ENCODE peak calls at places on chromosomes 3 and 15, in five cellular contexts. B, X, I, C and U are unnamed samples.

GRCh38 chr3:108552267-108553159 is 36.7 kb downstream of the CIP2A start:
- DNase-seq in I (no peak), B (no peak), X (peak; percentile 23), C (no peak), U (no peak)

GRCh38 chr15:66815322-66815721 is 113.3 kb downstream of the SMAD6 start:
- DNase-seq in B (no peak), I (no peak), X (peak; percentile 95), C (no peak), U (no peak)

GRCh38 chr15:99911824-99912223 is 178.6 kb upstream of the LYSMD4 start:
- DNase-seq in X (no peak), C (no peak), I (no peak), B (no peak), U (no peak)

GRCh38 chr3:49617390-49618013 is 56.6 kb upstream of the APEH start:
- DNase-seq in X (no peak), I (no peak), B (no peak), C (no peak), U (no peak)

GRCh38 chr3:70811880-70812279 is 499.4 kb upstream of the MDFIC2 start:
- DNase-seq in C (no peak), B (peak; percentile 28), I (no peak), X (peak; percentile 80), U (no peak)

GRCh38 chr15:98853593-98854420 is 153.8 kb downstream of the PGPEP1L start:
- DNase-seq in B (peak; percentile 40), X (no peak), I (peak; percentile 38), C (no peak), U (peak; percentile 55)

GRCh38 chr3:195060531-195061385 is 210.2 kb downstream of the XXYLT1 start:
- DNase-seq in C (no peak), I (no peak), X (no peak), B (no peak), U (no peak)

GRCh38 chr3:18512007-18512406 is 86.9 kb upstream of the SATB1 start:
- DNase-seq in B (no peak), I (no peak), X (no peak), C (no peak), U (no peak)

GRCh38 chr15:39493393-39494067 is 87.3 kb upstream of the THBS1 start:
- DNase-seq in X (no peak), I (no peak), C (no peak), B (no peak), U (no peak)

GRCh38 chr3:73433079-73433478 is 191.7 kb downstream of the PDZRN3 start:
- DNase-seq in B (no peak), I (no peak), X (no peak), C (no peak), U (no peak)

GRCh38 chr15:63436872-63437375 is 55.3 kb upstream of the CA12 start:
- DNase-seq in X (peak; percentile 69), I (peak; percentile 76), B (peak; percentile 61), C (peak; percentile 82), U (peak; percentile 83)

GRCh38 chr3:102593754-102594602 is 159.2 kb downstream of the ZPLD1 start:
- DNase-seq in X (peak; percentile 9), I (no peak), B (no peak), C (no peak), U (no peak)

GRCh38 chr3:4474683-4475490 is 7.8 kb upstream of the SUMF1 start:
- DNase-seq in X (peak; percentile 74), C (peak; percentile 26), I (no peak), B (no peak), U (no peak)

GRCh38 chr15:93801206-93801605 is 430.2 kb upstream of the MCTP2 start:
- DNase-seq in X (no peak), C (no peak), B (no peak), I (no peak), U (no peak)

GRCh38 chr15:47968593-47968992 is 152.2 kb upstream of the SLC24A5 start:
- DNase-seq in B (no peak), I (no peak), C (no peak), X (no peak), U (no peak)

GRCh38 chr3:45841380-45841700 is 579 bp downstream of the LZTFL1 start:
- DNase-seq in X (peak; percentile 25), B (no peak), I (peak; percentile 19), C (no peak), U (peak; percentile 35)

GRCh38 chr15:60971719-60972118 is 257.4 kb downstream of the RORA start:
- DNase-seq in C (no peak), I (no peak), B (no peak), X (no peak), U (no peak)

GRCh38 chr3:176274161-176274560 is 923.1 kb downstream of the TBL1XR1 start:
- DNase-seq in I (no peak), X (no peak), B (no peak), C (no peak), U (no peak)

GRCh38 chr3:149971403-149972075 is 844 bp upstream of the PFN2 start:
- DNase-seq in B (peak; percentile 46), C (peak; percentile 68), I (peak; percentile 58), X (peak; percentile 70), U (peak; percentile 57)

GRCh38 chr3:121660356-121661171 is at the start of gene HCLS1:
- DNase-seq in C (no peak), I (peak; percentile 72), B (no peak), X (no peak), U (peak; percentile 46)

GRCh38 chr3:16300881-16301359 is 35.9 kb downstream of the OXNAD1 start:
- DNase-seq in C (no peak), B (no peak), X (no peak), I (peak; percentile 35), U (no peak)

GRCh38 chr15:50181206-50181982 is 602 bp upstream of the SLC27A2 start:
- DNase-seq in I (no peak), C (no peak), B (no peak), X (no peak), U (no peak)

GRCh38 chr3:196093271-196094111 is 11.6 kb upstream of the TFRC start:
- DNase-seq in B (no peak), C (peak; percentile 27), X (no peak), I (no peak), U (no peak)

GRCh38 chr3:139119331-139120025 is 74.8 kb upstream of the PRR23C start:
- DNase-seq in X (no peak), C (no peak), I (no peak), B (no peak), U (peak; percentile 16)

GRCh38 chr3:30657914-30658313 is 51.5 kb downstream of the TGFBR2 start:
- DNase-seq in B (no peak), C (no peak), X (peak; percentile 58), I (no peak), U (no peak)
- H3K4me1 ChIP-seq in B (peaks cover 14% of the 10 kb centered on the region), C (peaks cover 15% of the 10 kb centered on the region), X (peaks cover 61% of the 10 kb centered on the region), I (peaks cover 14% of the 10 kb centered on the region), U (no peaks in the 10 kb centered on the region)

GRCh38 chr3:124631727-124632126 is 98.5 kb upstream of the UMPS start:
- DNase-seq in I (no peak), X (no peak), C (no peak), B (no peak), U (no peak)
- H3K27me3 ChIP-seq in I (no peaks in the 10 kb centered on the region), X (no peaks in the 10 kb centered on the region), C (no peaks in the 10 kb centered on the region), B (no peaks in the 10 kb centered on the region), U (no peaks in the 10 kb centered on the region)

GRCh38 chr3:127820871-127821853 is 1.2 kb downstream of the MGLL start:
- DNase-seq in X (no peak), I (peak; percentile 80), B (no peak), C (no peak), U (peak; percentile 83)

GRCh38 chr3:127819656-127820055 is 2.7 kb downstream of the MGLL start:
- DNase-seq in I (no peak), C (no peak), B (no peak), X (no peak), U (no peak)

GRCh38 chr3:127819086-127819485 is 3.2 kb downstream of the MGLL start:
- DNase-seq in I (no peak), C (no peak), B (no peak), X (no peak), U (no peak)

GRCh38 chr3:127822166-127822835 is at the start of gene MGLL:
- DNase-seq in C (no peak), X (peak; percentile 35), I (peak; percentile 59), B (no peak), U (peak; percentile 66)

GRCh38 chr3:127820221-127820870 is 2.0 kb downstream of the MGLL start:
- DNase-seq in X (no peak), C (no peak), B (no peak), I (peak; percentile 31), U (no peak)
- H3K4me1 ChIP-seq in X (peaks cover 29% of the 10 kb centered on the region), C (no peaks in the 10 kb centered on the region), B (peaks cover 28% of the 10 kb centered on the region), I (peaks cover 38% of the 10 kb centered on the region), U (peaks cover 21% of the 10 kb centered on the region)

GRCh38 chr15:89494941-89495637 is 1.3 kb downstream of the RHCG start:
- DNase-seq in X (no peak), C (no peak), I (peak; percentile 44), B (no peak), U (peak; percentile 44)

GRCh38 chr15:89498574-89498906 is 2.2 kb upstream of the RHCG start:
- DNase-seq in X (no peak), I (no peak), B (no peak), C (no peak), U (no peak)

GRCh38 chr15:89495638-89496145 is 691 bp downstream of the RHCG start:
- DNase-seq in C (no peak), I (no peak), X (no peak), B (no peak), U (no peak)

GRCh38 chr15:89494006-89494405 is 2.4 kb downstream of the RHCG start:
- DNase-seq in I (no peak), X (no peak), C (peak; percentile 1), B (no peak), U (no peak)

DNA sequence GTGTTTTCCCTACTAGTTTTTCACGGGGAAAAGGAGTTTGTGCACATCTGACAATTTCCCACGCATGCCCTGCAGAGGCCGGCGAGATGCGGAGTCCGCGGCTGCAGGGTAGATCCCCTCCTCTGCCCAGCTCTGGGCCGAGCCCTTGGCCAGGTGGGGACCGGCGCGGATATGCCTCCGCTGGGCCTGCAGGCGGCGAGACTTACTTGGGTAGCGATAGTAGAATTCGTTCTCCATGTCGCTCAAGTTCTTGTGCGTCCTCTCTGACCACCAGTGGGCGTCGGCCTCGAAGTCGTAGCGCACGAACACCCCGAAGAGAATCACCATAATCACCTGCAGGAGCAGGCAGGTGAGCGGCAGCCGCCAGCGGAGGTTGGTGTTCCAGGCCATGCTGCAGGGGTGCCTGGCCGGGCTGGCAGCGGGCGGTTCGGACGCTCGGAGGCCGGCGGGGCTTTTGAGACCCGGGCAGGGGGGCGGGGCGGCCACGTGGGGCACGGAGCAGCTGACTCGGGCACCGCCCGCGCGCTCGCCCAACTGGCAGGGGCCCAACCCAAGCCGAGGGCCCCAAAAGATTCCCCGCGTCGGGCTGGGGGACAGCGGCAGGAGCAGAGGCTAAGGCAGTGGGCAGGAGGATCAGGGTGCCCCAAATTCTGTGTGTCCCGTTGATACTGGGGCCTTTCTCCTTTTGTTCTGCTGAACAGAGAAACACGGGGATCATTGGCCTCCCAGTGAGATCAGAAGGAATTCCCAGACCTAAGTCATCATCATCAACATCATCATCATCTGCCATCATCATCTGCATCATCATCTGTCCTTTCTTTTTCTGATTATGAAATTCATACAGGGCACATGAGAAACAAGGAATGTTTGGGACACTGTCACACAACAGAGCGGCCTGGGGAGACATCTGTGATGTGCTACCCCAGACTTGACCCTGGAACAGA is at the start of gene RHCG:
- DNase-seq in B (no peak), I (peak; percentile 23), X (peak; percentile 13), C (no peak), U (no peak)
- H3K27me3 ChIP-seq in B (no peaks in the 10 kb centered on the region), I (peaks cover 75% of the 10 kb centered on the region), X (peaks cover 29% of the 10 kb centered on the region), C (no peaks in the 10 kb centered on the region), U (peaks cover 11% of the 10 kb centered on the region)